ENCODE peak calls at places on chromosomes 1 and 21, in eight cellular contexts. Q, T, C, O, P, X, I and Y are unnamed samples.

GRCh38 chr1:202860744-202861419 is 28.1 kb downstream of the RABIF start:
- DNase-seq in X (peak; percentile 42), C (peak; percentile 64), Q (peak; percentile 69), T (peak; percentile 52), I (no peak), O (peak; percentile 46), P (peak; percentile 68), Y (peak; percentile 55)

GRCh38 chr21:17512245-17513213 is at the start of gene CXADR:
- DNase-seq in P (peak; percentile 85), T (peak; percentile 70), X (peak; percentile 70), Q (peak; percentile 84), I (peak; percentile 73), O (peak; percentile 86), C (peak; percentile 86), Y (peak; percentile 81)

GRCh38 chr1:205543351-205544305 is 39.2 kb downstream of the CDK18 start:
- DNase-seq in T (peak; percentile 65), Q (no peak), O (no peak), I (peak; percentile 76), X (no peak), P (peak; percentile 32), C (peak; percentile 36), Y (peak; percentile 63)

GRCh38 chr1:198520524-198521254 is 19.8 kb downstream of the ATP6V1G3 start:
- DNase-seq in P (no peak), C (peak; percentile 8), Q (no peak), X (peak; percentile 30), T (no peak), I (no peak), O (peak; percentile 39), Y (no peak)

GRCh38 chr1:67053535-67053784 is 488 bp downstream of the SLC35D1 start:
- DNase-seq in O (no peak), T (peak; percentile 36), P (no peak), X (no peak), I (no peak), Q (peak; percentile 58), C (no peak), Y (peak; percentile 19)

GRCh38 chr1:224747578-224747977 is 131.5 kb downstream of the CNIH3 start:
- DNase-seq in X (no peak), Q (no peak), C (peak; percentile 49), P (no peak), O (peak; percentile 51), I (peak; percentile 87), T (no peak), Y (no peak)

GRCh38 chr1:95340056-95340455 is 106.0 kb downstream of the RWDD3 start:
- DNase-seq in O (no peak), X (no peak), T (no peak), I (no peak), C (no peak), Q (no peak), P (no peak), Y (no peak)

GRCh38 chr1:213728593-213729536 is 258.9 kb upstream of the PROX1 start:
- DNase-seq in O (no peak), P (no peak), Q (no peak), I (no peak), T (no peak), X (no peak), C (no peak), Y (no peak)

GRCh38 chr1:232990176-232990723 is 39.8 kb downstream of the NTPCR start:
- DNase-seq in P (no peak), Q (no peak), I (no peak), X (no peak), T (no peak), C (no peak), O (no peak), Y (no peak)

GRCh38 chr1:83011270-83011669 is 987.7 kb downstream of the TTLL7 start:
- DNase-seq in T (no peak), X (no peak), P (no peak), C (no peak), Q (no peak), I (no peak), O (no peak), Y (no peak)

GRCh38 chr1:16978589-16979474 is 1.6 kb downstream of the MFAP2 start:
- DNase-seq in P (peak; percentile 66), C (no peak), I (peak; percentile 62), Q (no peak), T (no peak), X (no peak), O (no peak), Y (no peak)

GRCh38 chr1:6864166-6864565 is 78.9 kb downstream of the CAMTA1 start:
- DNase-seq in T (no peak), I (peak; percentile 10), Q (no peak), P (no peak), O (no peak), C (no peak), X (no peak), Y (no peak)

GRCh38 chr1:68725353-68725752 is 228.5 kb upstream of the DEPDC1 start:
- DNase-seq in O (no peak), X (no peak), T (no peak), Q (no peak), I (peak; percentile 81), P (peak; percentile 89), C (no peak), Y (no peak)

GRCh38 chr1:6461538-6462411 is 4.2 kb downstream of the TNFRSF25 start:
- DNase-seq in I (no peak), X (no peak), O (no peak), P (no peak), Q (no peak), T (no peak), C (no peak), Y (no peak)

GRCh38 chr1:159775716-159776115 is 5.0 kb upstream of the DUSP23 start:
- DNase-seq in C (no peak), I (no peak), T (no peak), P (no peak), O (no peak), X (no peak), Q (no peak), Y (no peak)

GRCh38 chr1:114063544-114063943 is 84.3 kb downstream of the OLFML3 start:
- DNase-seq in Q (no peak), O (no peak), C (no peak), I (no peak), X (no peak), T (no peak), P (peak; percentile 46), Y (no peak)

GRCh38 chr1:234532511-234532922 is 53.5 kb upstream of the TARBP1 start:
- DNase-seq in Q (no peak), I (no peak), C (no peak), T (no peak), X (no peak), P (no peak), O (no peak), Y (no peak)

GRCh38 chr21:37566790-37567725 is 200.5 kb downstream of the DYRK1A start:
- DNase-seq in X (no peak), Q (no peak), C (no peak), I (no peak), O (no peak), T (no peak), P (no peak), Y (no peak)

GRCh38 chr1:116763787-116764465 is 9.7 kb downstream of the CD2 start:
- DNase-seq in C (peak; percentile 78), X (no peak), I (no peak), P (peak; percentile 54), O (no peak), T (peak; percentile 24), Q (peak; percentile 75), Y (peak; percentile 8)

GRCh38 chr1:41626616-41627375 is 142.3 kb upstream of the EDN2 start:
- DNase-seq in X (no peak), T (no peak), P (no peak), C (peak; percentile 45), I (peak; percentile 55), Q (no peak), O (no peak), Y (no peak)

GRCh38 chr1:38817958-38818705 is 41.4 kb downstream of the RRAGC start:
- DNase-seq in P (peak; percentile 29), X (peak; percentile 71), T (peak; percentile 94), I (no peak), C (peak; percentile 70), Q (peak; percentile 79), O (peak; percentile 85), Y (peak; percentile 36)

GRCh38 chr1:192807968-192808587 is 761 bp upstream of the RGS2 start:
- DNase-seq in Q (no peak), C (no peak), I (peak; percentile 25), X (no peak), O (no peak), P (no peak), T (peak; percentile 5), Y (peak; percentile 16)

GRCh38 chr1:86339421-86339820 is 56.7 kb downstream of the ODF2L start:
- DNase-seq in T (no peak), Q (no peak), C (no peak), O (no peak), I (no peak), X (no peak), P (no peak), Y (no peak)

GRCh38 chr1:109838838-109839240 is 71.8 kb upstream of the CSF1 start:
- DNase-seq in P (no peak), Q (no peak), T (no peak), O (no peak), X (no peak), C (no peak), I (peak; percentile 54), Y (no peak)

GRCh38 chr1:192788184-192788583 is 20.7 kb upstream of the RGS2 start:
- DNase-seq in I (peak; percentile 21), O (no peak), T (no peak), Q (no peak), X (no peak), C (no peak), P (no peak), Y (peak; percentile 61)

GRCh38 chr1:203271018-203271743 is 34.1 kb upstream of the BTG2 start:
- DNase-seq in O (peak; percentile 70), X (peak; percentile 80), Q (no peak), I (peak; percentile 60), T (no peak), C (peak; percentile 64), P (peak; percentile 63), Y (peak; percentile 36)

GRCh38 chr21:16370176-16370575 is 640.4 kb downstream of the USP25 start:
- DNase-seq in X (no peak), I (no peak), T (no peak), O (no peak), C (no peak), Q (no peak), P (peak; percentile 26), Y (no peak)

GRCh38 chr1:236802264-236802663 is 7.2 kb downstream of the MTR start:
- DNase-seq in O (no peak), Q (no peak), I (no peak), C (no peak), T (no peak), X (no peak), P (no peak), Y (no peak)

GRCh38 chr1:199113265-199113869 is 474.5 kb downstream of the PTPRC start:
- DNase-seq in C (peak; percentile 56), P (peak; percentile 43), I (peak; percentile 66), X (peak; percentile 64), Q (peak; percentile 12), O (peak; percentile 18), T (peak; percentile 38), Y (peak; percentile 2)

GRCh38 chr1:228348708-228349467 is 57.7 kb downstream of the TRIM11 start:
- DNase-seq in T (no peak), C (no peak), Q (no peak), X (no peak), I (no peak), P (no peak), O (no peak), Y (no peak)

GRCh38 chr1:206041640-206042039 is 11.3 kb upstream of the RHEX start:
- DNase-seq in P (no peak), C (no peak), Q (no peak), T (no peak), I (no peak), O (no peak), X (peak; percentile 70), Y (no peak)

GRCh38 chr21:38293113-38293512 is 36.3 kb downstream of the KCNJ15 start:
- DNase-seq in O (no peak), P (no peak), Q (no peak), C (no peak), I (no peak), T (no peak), X (no peak), Y (no peak)